ENCODE peak calls at places on chromosomes 3 and 15, in seven cellular contexts. I, T, J, L, M, X and E are unnamed samples.
A peak's percentile ranks its signal among the peaks of the same experiment; 100 is the strongest.

GRCh38 chr15:100571592-100572167 is 30.3 kb downstream of the LINS1 start:
- DNase-seq in X (no peak), M (no peak), I (no peak), J (no peak), T (no peak), L (no peak), E (no peak)

GRCh38 chr3:51669241-51670052 is 1.6 kb upstream of the TEX264 start:
- DNase-seq in X (peak; percentile 73), M (peak; percentile 87), L (peak; percentile 57), T (peak; percentile 80), I (peak; percentile 86), J (peak; percentile 86), E (peak; percentile 89)

GRCh38 chr15:51382787-51383186 is 41.3 kb downstream of the GLDN start:
- DNase-seq in T (peak; percentile 61), M (peak; percentile 65), L (peak; percentile 53), X (peak; percentile 65), I (peak; percentile 56), J (peak; percentile 64), E (peak; percentile 28)

GRCh38 chr15:89670985-89671560 is 8.1 kb downstream of the PLIN1 start:
- DNase-seq in L (no peak), I (no peak), M (no peak), X (no peak), T (no peak), J (no peak), E (no peak)

GRCh38 chr3:66828303-66828702 is 169.8 kb upstream of the KBTBD8 start:
- DNase-seq in I (no peak), T (no peak), X (no peak), L (no peak), J (no peak), M (no peak), E (no peak)

GRCh38 chr15:63513271-63513670 is 8.9 kb downstream of the USP3 start:
- DNase-seq in T (no peak), M (no peak), J (no peak), I (no peak), L (no peak), X (no peak), E (no peak)

GRCh38 chr3:159200176-159200575 is 398.3 kb downstream of the MFSD1 start:
- DNase-seq in M (no peak), J (peak; percentile 94), T (no peak), I (peak; percentile 88), L (no peak), X (no peak), E (no peak)

GRCh38 chr15:63531586-63531985 is 27.2 kb downstream of the USP3 start:
- DNase-seq in M (no peak), X (no peak), T (no peak), J (peak; percentile 13), I (no peak), L (no peak), E (no peak)

GRCh38 chr15:90711842-90712241 is 5.3 kb upstream of the BLM start:
- DNase-seq in I (no peak), J (no peak), M (no peak), T (no peak), X (no peak), L (no peak), E (no peak)

GRCh38 chr3:194688207-194688711 is 2.6 kb downstream of the FAM43A start:
- DNase-seq in I (peak; percentile 29), T (peak; percentile 20), M (no peak), J (peak; percentile 11), L (no peak), X (no peak), E (no peak)